ENCODE peak calls at places on chromosomes 13 and 19, in six cellular contexts. B is upper lobe of right lung, Y is HFFc6, E is fibroblast of lung, I is choroid plexus epithelial cell, Z is epithelial cell of esophagus. K is an unnamed sample.

GRCh38 chr19:33397536-33398360 is 24.2 kb downstream of the CEBPG start:
- DNase-seq in Y (no peak), I (peak; percentile 41), B (peak; percentile 54), Z (no peak), E (no peak), K (no peak)

GRCh38 chr19:29397748-29398147 is 128.0 kb upstream of the VSTM2B start:
- DNase-seq in B (no peak), Z (no peak), E (no peak), Y (no peak), I (no peak), K (no peak)

GRCh38 chr19:15332311-15332996 is at the start of gene BRD4:
- DNase-seq in E (peak; percentile 41), Z (peak; percentile 61), B (peak; percentile 90), I (peak; percentile 47), Y (peak; percentile 22), K (peak; percentile 76)

GRCh38 chr13:102195566-102196462 is 206.0 kb downstream of the FGF14 start:
- DNase-seq in E (peak; percentile 54), B (no peak), Y (no peak), I (peak; percentile 60), Z (peak; percentile 37), K (no peak)

GRCh38 chr19:45069056-45069455 is 7.2 kb downstream of the ZNF296 start:
- DNase-seq in Y (no peak), Z (peak; percentile 50), E (no peak), I (peak; percentile 19), B (no peak), K (no peak)

GRCh38 chr13:108566413-108567170 is 62.8 kb upstream of the MYO16 start:
- DNase-seq in Y (no peak), E (no peak), Z (no peak), I (no peak), B (no peak), K (no peak)

GRCh38 chr13:99314640-99315176 is 7.5 kb upstream of the GPR183 start:
- DNase-seq in Z (no peak), Y (peak; percentile 25), B (no peak), I (peak; percentile 83), E (no peak), K (no peak)

GRCh38 chr13:29901714-29902631 is 51.6 kb upstream of the UBL3 start:
- DNase-seq in Y (peak; percentile 83), E (peak; percentile 96), Z (peak; percentile 87), I (peak; percentile 99), B (no peak), K (no peak)

GRCh38 chr19:34879563-34879962 is 47.1 kb upstream of the ZNF30 start:
- DNase-seq in E (no peak), Y (no peak), Z (no peak), I (no peak), B (no peak), K (no peak)

DNA sequence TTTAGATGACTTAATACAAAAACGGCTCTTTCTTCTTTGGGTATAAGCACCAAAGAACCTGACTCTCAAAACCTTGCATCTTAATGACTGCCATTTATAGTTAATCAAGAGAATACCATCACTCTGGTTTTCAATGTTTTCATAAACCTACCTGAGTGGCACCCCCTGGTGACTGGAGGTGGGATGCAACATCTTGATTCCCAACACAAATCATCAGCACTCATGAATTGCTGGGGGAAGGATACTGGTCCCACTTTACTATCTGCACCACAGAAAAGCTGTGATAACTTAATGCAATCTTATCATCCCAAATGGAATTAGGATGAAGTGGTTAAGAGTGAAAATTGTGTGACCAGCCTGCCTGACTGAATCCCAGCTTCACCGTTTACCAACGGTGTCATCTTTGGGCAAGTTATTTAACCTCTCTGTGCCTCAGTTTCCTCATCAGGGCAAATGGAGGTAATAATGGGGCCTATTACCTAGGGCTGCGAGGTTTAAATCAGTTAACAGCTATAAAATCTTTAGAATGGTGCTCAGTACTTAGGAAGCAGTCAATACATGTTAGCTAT is 366.4 kb downstream of the KLF12 start:
- DNase-seq in I (no peak), Z (peak; percentile 19), Y (peak; percentile 11), B (no peak), E (no peak), K (peak; percentile 24)
- TF ChIP-seq CTCF in I (peak; percentile 60), Z (peak; percentile 47), Y (peak; percentile 68), B (peak; percentile 38), E (peak; percentile 43), K (peak; percentile 61)

DNA sequence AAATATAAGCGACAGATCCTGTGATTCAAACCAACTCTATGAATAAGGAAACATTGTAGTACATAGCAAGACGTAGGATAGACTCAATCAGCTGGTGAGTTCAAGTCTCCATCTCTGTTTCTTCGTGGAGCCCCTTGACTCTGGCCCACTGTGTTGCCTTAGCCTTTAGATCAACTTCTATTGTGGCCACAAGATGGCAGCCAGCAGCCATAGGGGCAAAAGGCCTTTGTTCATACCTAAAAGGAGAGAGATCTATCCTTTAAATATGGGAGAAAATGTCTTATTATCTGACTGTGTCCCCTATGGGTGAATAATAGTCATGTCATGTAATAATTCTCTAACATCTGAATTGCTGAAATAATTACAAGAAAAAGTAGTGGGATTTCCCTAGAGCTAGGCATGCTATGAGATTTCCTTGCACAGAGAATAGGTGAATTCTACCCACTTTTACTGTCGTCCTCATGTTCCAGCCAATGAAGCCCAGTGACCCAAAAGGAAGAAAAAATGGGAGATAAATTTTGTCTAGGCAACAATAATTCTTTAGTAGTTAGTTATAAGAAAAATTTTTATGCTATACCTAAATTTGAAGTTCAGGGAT is 129.4 kb downstream of the PCDH20 start:
- DNase-seq in Z (peak; percentile 21), I (no peak), Y (no peak), B (no peak), E (no peak), K (peak; percentile 45)
- TF ChIP-seq CTCF in Z (peak; percentile 41), I (no peak), Y (peak; percentile 13), B (peak; percentile 14), E (no peak), K (peak; percentile 60)

GRCh38 chr19:48678201-48678600 is 5.4 kb upstream of the NTN5 start:
- DNase-seq in B (no peak), E (no peak), Z (peak; percentile 23), Y (no peak), I (no peak), K (no peak)

GRCh38 chr19:48683349-48683748 is 10.5 kb upstream of the NTN5 start:
- DNase-seq in E (peak; percentile 59), Y (no peak), I (peak; percentile 65), Z (peak; percentile 22), B (no peak), K (no peak)

GRCh38 chr19:48676887-48677286 is 4.1 kb upstream of the NTN5 start:
- DNase-seq in B (no peak), Z (peak; percentile 92), I (no peak), Y (no peak), E (no peak), K (no peak)

GRCh38 chr19:48680436-48681126 is 7.8 kb upstream of the NTN5 start:
- DNase-seq in Z (no peak), Y (no peak), I (no peak), B (no peak), E (no peak), K (no peak)

DNA sequence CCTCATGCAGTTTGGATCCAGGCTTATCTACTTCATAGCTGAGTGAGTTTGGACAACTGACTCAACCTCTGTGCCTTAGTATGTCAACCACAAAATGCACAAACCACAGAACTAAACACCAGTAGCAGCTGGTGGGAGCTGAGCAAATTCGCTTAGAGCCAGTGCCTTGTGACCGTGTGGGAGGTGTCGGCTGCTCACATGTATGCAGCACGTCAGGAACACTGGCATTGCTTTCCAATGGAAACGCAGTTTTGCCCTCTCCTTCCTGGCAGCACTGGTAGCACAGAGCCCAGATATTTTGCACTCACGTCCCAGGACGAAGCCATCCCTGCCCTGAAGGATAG is 8.3 kb upstream of the NTN5 start:
- DNase-seq in Y (peak; percentile 8), Z (no peak), B (no peak), E (peak; percentile 85), I (peak; percentile 77), K (no peak)
- TF ChIP-seq CTCF in Y (no peak), Z (no peak), B (no peak), E (no peak), I (no peak), K (no peak)

DNA sequence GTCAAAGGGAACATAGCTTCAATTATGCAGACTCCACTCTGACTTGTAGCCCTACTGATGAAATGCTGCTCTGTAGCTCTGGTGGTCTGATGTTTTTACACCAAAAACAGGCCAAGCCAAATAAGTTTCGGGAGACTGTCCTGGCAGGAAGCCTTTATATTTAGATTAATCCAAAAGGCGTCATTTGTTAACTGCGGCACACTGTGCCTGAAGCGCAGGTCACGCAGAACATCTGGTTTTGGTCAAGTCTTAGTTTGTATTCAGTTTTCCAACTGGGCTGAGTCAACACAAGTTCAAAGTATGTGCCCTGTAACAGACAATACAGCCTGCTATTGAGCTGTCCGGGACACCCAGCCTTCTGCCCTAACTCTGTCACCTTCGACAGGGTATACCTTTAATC is 154.6 kb upstream of the IPO5 start:
- DNase-seq in B (no peak), Z (no peak), I (peak; percentile 62), E (peak; percentile 77), Y (peak; percentile 4), K (no peak)
- TF ChIP-seq CTCF in B (no peak), Z (no peak), I (no peak), E (no peak), Y (no peak), K (no peak)

DNA sequence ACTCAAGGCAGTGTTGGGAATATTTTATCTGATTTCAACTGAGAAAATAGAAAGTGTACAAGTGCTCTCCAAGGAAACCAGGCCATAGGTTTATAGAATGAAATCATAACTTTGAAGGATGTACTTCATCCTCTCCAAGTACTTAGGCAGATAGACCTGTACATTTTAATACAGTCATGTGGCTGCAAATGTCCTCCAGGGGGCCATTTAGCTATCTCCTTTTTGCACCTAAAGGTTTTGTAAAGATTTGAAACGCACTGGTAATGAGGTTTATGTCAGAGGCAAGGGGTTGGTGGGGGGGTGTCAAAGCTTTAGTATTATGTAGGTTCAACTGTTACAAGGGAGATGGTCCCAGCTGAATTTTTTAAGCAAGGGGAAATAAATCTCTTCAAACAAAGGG is 364.4 kb downstream of the DCT start:
- DNase-seq in I (no peak), E (no peak), Y (no peak), Z (no peak), B (no peak), K (no peak)
- TF ChIP-seq CTCF in I (no peak), E (no peak), Y (peak; percentile 27), Z (no peak), B (no peak), K (no peak)

GRCh38 chr19:48158210-48158790 is 11.8 kb downstream of the LIG1 start:
- DNase-seq in B (no peak), Z (no peak), E (no peak), Y (no peak), I (no peak), K (no peak)
- TF ChIP-seq CTCF in B (no peak), Z (no peak), E (no peak), Y (peak; percentile 33), I (no peak), K (no peak)

GRCh38 chr13:42272115-42272756 is at the start of gene AKAP11:
- DNase-seq in I (peak; percentile 49), E (peak; percentile 60), B (peak; percentile 82), Z (peak; percentile 45), Y (no peak), K (peak; percentile 61)
- TF ChIP-seq CTCF in I (no peak), E (no peak), B (no peak), Z (no peak), Y (peak; percentile 8), K (no peak)

K was measured in endothelial cell.